ENCODE peak calls at places on chromosomes 3 and 15, in seven cellular contexts. K, O, W, Z, A, L and H are unnamed samples. For H3K4me1, the result is how much of the 10 kb centered on the place peaks cover.

GRCh38 chr3:167241048-167241845 is 138.8 kb downstream of the ZBBX start:
- DNase-seq in K (no peak), O (no peak), W (no peak), Z (no peak), A (no peak), L (no peak), H (peak)

GRCh38 chr3:51945031-51945840 is 3.1 kb downstream of the PARP3 start:
- DNase-seq in K (peak), O (no peak), W (no peak), Z (no peak), A (no peak), L (no peak), H (no peak)

GRCh38 chr3:188631291-188632010 is 477.5 kb downstream of the LPP start:
- DNase-seq in K (no peak), O (no peak), W (no peak), Z (no peak), A (peak), L (no peak), H (no peak)

GRCh38 chr15:80203361-80203885 is 48.6 kb downstream of the CTXND1 start:
- DNase-seq in K (no peak), O (peak), W (no peak), Z (peak), A (no peak), L (no peak), H (peak)

GRCh38 chr15:33278816-33279612 is 31.8 kb upstream of the RYR3 start:
- DNase-seq in K (no peak), O (no peak), W (no peak), Z (peak), A (peak), L (no peak), H (peak)

GRCh38 chr3:128988286-128988685 is 5.6 kb downstream of the CFAP92 start:
- DNase-seq in K (no peak), O (no peak), W (no peak), Z (no peak), A (no peak), L (no peak), H (no peak)

GRCh38 chr3:100558233-100558632 is 51.2 kb upstream of the ADGRG7 start:
- DNase-seq in K (no peak), O (no peak), W (no peak), Z (no peak), A (no peak), L (no peak), H (no peak)

GRCh38 chr3:32045091-32045964 is 61.1 kb upstream of the GPD1L start:
- DNase-seq in K (no peak), O (no peak), W (no peak), Z (peak), A (peak), L (peak), H (peak)

GRCh38 chr3:99678023-99678422 is 39.6 kb downstream of the COL8A1 start:
- DNase-seq in K (no peak), O (no peak), W (no peak), Z (no peak), A (peak), L (no peak), H (no peak)

GRCh38 chr3:184325715-184326114 is 11.3 kb downstream of the EIF4G1 start:
- DNase-seq in K (no peak), O (no peak), W (no peak), Z (no peak), A (no peak), L (no peak), H (no peak)

GRCh38 chr3:85482193-85482450 is 523.3 kb downstream of the CADM2 start:
- DNase-seq in K (no peak), O (no peak), W (no peak), Z (no peak), A (no peak), L (no peak), H (no peak)

GRCh38 chr3:58176827-58177489 is 33.8 kb downstream of the DNASE1L3 start:
- DNase-seq in K (no peak), O (no peak), W (no peak), Z (peak), A (no peak), L (no peak), H (no peak)

GRCh38 chr3:73599605-73600004 is 25.1 kb downstream of the PDZRN3 start:
- DNase-seq in K (no peak), O (no peak), W (no peak), Z (no peak), A (no peak), L (no peak), H (no peak)

GRCh38 chr15:36356511-36356910 is 222.9 kb upstream of the CDIN1 start:
- DNase-seq in K (no peak), O (no peak), W (no peak), Z (no peak), A (peak), L (no peak), H (no peak)

GRCh38 chr3:38031022-38031994 is 1.9 kb upstream of the PLCD1 start:
- DNase-seq in K (peak), O (no peak), W (peak), Z (peak), A (no peak), L (peak), H (no peak)

GRCh38 chr3:143830063-143830462 is 18.2 kb downstream of the SLC9A9 start:
- DNase-seq in K (no peak), O (no peak), W (no peak), Z (no peak), A (no peak), L (no peak), H (no peak)

GRCh38 chr15:83571820-83572707 is 81.9 kb upstream of the ADAMTSL3 start:
- DNase-seq in K (no peak), O (no peak), W (no peak), Z (no peak), A (peak), L (no peak), H (peak)

GRCh38 chr3:158471639-158472294 is 99.2 kb upstream of the MLF1 start:
- DNase-seq in K (no peak), O (no peak), W (no peak), Z (no peak), A (peak), L (no peak), H (no peak)

GRCh38 chr15:69801132-69801531 is 296.6 kb downstream of the TLE3 start:
- DNase-seq in K (no peak), O (no peak), W (no peak), Z (no peak), A (no peak), L (no peak), H (no peak)

GRCh38 chr3:48065035-48065434 is 48.8 kb upstream of the MAP4 start:
- DNase-seq in K (no peak), O (no peak), W (no peak), Z (no peak), A (no peak), L (no peak), H (no peak)

GRCh38 chr3:39142067-39142466 is 11.3 kb downstream of the CSRNP1 start:
- DNase-seq in K (no peak), O (no peak), W (no peak), Z (peak), A (no peak), L (peak), H (no peak)

GRCh38 chr3:136860541-136860940 is 1.5 kb upstream of the NCK1 start:
- DNase-seq in K (no peak), O (no peak), W (no peak), Z (peak), A (peak), L (no peak), H (peak)

GRCh38 chr3:44326035-44326434 is 12.5 kb upstream of the TCAIM start:
- DNase-seq in K (no peak), O (no peak), W (no peak), Z (no peak), A (peak), L (no peak), H (no peak)

GRCh38 chr15:98677345-98678059 is 29.2 kb downstream of the IGF1R start:
- DNase-seq in K (no peak), O (no peak), W (no peak), Z (peak), A (no peak), L (no peak), H (no peak)

GRCh38 chr3:126493731-126494130 is 18.0 kb upstream of the ZXDC start:
- DNase-seq in K (no peak), O (no peak), W (no peak), Z (no peak), A (no peak), L (no peak), H (no peak)

GRCh38 chr3:8328971-8329370 is 172.7 kb upstream of the LMCD1 start:
- DNase-seq in K (no peak), O (no peak), W (no peak), Z (no peak), A (no peak), L (no peak), H (no peak)

GRCh38 chr3:155131104-155131503 is 51.0 kb downstream of the MME start:
- DNase-seq in K (no peak), O (no peak), W (no peak), Z (no peak), A (peak), L (no peak), H (no peak)

DNA sequence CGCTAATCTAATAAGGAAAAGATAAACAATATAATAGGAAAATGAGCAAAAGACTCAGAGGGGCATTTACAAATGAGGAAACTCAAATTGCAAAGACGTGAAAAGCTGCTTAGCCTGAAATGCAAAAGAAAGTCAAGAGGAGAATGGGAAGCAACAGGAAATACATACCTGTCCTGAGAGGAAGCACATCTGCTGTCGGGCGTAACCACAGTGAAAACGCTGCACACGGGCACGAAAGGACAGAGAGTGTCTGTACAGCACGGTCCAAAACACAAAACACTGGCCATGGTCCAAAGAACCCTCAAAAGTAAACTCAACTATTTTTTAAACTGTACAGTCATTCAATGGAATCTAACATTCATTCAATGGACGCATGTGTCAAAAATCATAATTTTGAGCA is 100.6 kb downstream of the CHSY1 start:
- DNase-seq in K (no peak), O (no peak), W (peak), Z (no peak), A (no peak), L (no peak), H (no peak)
- H3K4me1 ChIP-seq in K (under half), O (under half), W (under half), Z (under half), A (under half), L (under half), H (under half)

DNA sequence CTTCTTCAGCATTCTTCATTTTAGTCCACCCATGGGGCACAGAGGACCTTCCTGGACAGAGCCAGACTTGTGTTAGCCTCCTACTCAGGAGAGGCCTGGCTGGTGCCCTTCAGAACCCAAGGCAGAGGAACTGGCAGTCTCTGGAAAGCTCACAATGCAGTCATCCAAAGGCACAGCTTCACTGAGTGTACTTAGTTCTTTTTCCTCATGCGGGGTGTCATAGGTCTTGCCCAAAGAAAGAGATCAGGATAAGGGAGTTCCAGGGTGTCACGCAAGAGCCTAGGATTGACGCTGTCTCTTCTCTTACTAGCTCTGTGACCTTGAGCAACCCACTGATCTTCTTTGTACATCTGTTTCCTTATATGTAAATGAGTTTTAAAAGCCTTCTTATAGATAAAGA is 58.7 kb downstream of the CD200 start:
- DNase-seq in K (no peak), O (no peak), W (no peak), Z (no peak), A (peak), L (no peak), H (no peak)
- H3K4me1 ChIP-seq in K (under half), O (under half), W (under half), Z (under half), A (under half), L (under half), H (under half)

DNA sequence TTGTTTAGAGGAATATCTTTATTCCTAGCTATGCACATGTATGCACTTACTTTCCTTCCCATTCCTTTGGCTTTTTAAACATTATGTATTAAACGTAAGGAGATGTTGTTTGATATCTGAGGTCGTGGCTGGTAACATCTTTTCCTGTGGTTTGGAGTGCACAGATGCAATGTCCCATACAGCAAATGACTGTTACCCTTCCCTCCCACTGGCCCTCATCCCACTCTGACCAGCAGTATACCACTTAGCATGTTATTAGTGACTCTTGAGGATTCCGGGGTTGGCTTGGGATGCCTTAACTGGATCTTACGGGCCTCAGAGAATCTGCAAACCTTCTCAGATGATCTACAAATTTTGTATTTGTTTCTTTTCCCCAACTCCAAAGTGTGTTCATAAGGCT is 34.5 kb downstream of the TGFBR2 start:
- DNase-seq in K (no peak), O (no peak), W (no peak), Z (no peak), A (no peak), L (no peak), H (no peak)
- H3K4me1 ChIP-seq in K (half or more), O (half or more), W (half or more), Z (under half), A (under half), L (under half), H (under half)

GRCh38 chr3:30344288-30344687 is 262.1 kb upstream of the TGFBR2 start:
- DNase-seq in K (no peak), O (no peak), W (no peak), Z (no peak), A (no peak), L (peak), H (no peak)
- H3K4me1 ChIP-seq in K (under half), O (under half), W (under half), Z (under half), A (under half), L (under half), H (under half)

GRCh38 chr15:38041576-38041975 is 107.1 kb downstream of the TMCO5A start:
- DNase-seq in K (no peak), O (no peak), W (no peak), Z (no peak), A (peak), L (no peak), H (no peak)
- H3K4me1 ChIP-seq in K (under half), O (under half), W (under half), Z (under half), A (under half), L (under half), H (under half)

GRCh38 chr3:53484979-53485378 is 9.4 kb upstream of the CACNA1D start:
- DNase-seq in K (no peak), O (no peak), W (no peak), Z (no peak), A (no peak), L (no peak), H (no peak)

GRCh38 chr3:53485675-53486365 is 8.6 kb upstream of the CACNA1D start:
- DNase-seq in K (no peak), O (no peak), W (no peak), Z (no peak), A (no peak), L (peak), H (no peak)

GRCh38 chr3:53490131-53490474 is 4.3 kb upstream of the CACNA1D start:
- DNase-seq in K (no peak), O (no peak), W (no peak), Z (no peak), A (no peak), L (no peak), H (no peak)

GRCh38 chr3:53489401-53490130 is 4.8 kb upstream of the CACNA1D start:
- DNase-seq in K (no peak), O (no peak), W (no peak), Z (no peak), A (no peak), L (no peak), H (no peak)

DNA sequence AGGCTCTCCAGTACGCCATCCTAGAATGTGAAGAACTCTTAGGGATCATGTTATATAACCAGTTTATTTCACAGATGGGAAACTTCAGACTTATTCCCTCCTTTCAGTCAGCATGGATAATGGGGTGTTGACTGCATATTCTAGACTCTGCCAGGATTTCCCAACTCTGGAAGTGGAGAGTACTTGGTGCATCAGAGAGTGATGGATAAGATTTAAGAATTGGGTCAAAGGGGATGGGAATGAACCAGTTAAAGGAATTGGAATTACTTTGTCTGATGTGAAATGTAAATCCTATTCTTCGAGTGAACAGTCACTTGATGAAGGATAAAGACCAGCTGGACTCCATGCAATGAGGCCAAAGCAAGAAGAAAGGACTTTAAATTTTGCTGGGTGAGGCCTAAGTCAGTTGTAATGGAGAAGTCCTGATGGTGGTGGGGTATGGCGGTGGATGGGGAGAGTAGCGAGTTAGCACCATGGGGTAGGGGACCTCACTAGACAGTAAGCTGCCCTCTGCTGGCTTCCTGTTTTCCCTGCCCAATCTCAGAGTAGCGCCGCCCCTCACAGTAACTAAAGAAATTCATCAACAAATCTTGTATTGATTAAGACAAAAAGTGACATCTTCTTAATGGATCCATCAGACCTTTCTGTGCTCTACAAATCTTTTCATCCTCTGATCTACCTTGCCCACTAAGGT is 7.3 kb upstream of the CACNA1D start:
- DNase-seq in K (no peak), O (no peak), W (no peak), Z (no peak), A (no peak), L (no peak), H (peak)
- H3K4me1 ChIP-seq in K (under half), O (under half), W (under half), Z (under half), A (under half), L (under half), H (under half)

GRCh38 chr3:127776347-127776746 is 46.0 kb downstream of the MGLL start:
- DNase-seq in K (no peak), O (no peak), W (no peak), Z (no peak), A (no peak), L (no peak), H (no peak)

GRCh38 chr3:127773752-127774395 is 48.4 kb downstream of the MGLL start:
- DNase-seq in K (peak), O (no peak), W (no peak), Z (no peak), A (no peak), L (no peak), H (no peak)

GRCh38 chr3:127777332-127777731 is 45.0 kb downstream of the MGLL start:
- DNase-seq in K (no peak), O (no peak), W (no peak), Z (no peak), A (no peak), L (no peak), H (no peak)

GRCh38 chr3:127774647-127775046 is 47.7 kb downstream of the MGLL start:
- DNase-seq in K (no peak), O (no peak), W (no peak), Z (no peak), A (no peak), L (no peak), H (no peak)

GRCh38 chr3:127775398-127776109 is 46.8 kb downstream of the MGLL start:
- DNase-seq in K (peak), O (no peak), W (no peak), Z (peak), A (peak), L (no peak), H (no peak)
- H3K4me1 ChIP-seq in K (under half), O (under half), W (half or more), Z (under half), A (under half), L (under half), H (under half)

GRCh38 chr3:156694536-156694935 is 20.1 kb downstream of the TIPARP start:
- DNase-seq in K (no peak), O (no peak), W (no peak), Z (no peak), A (peak), L (no peak), H (no peak)
- H3K4me1 ChIP-seq in K (under half), O (under half), W (under half), Z (under half), A (under half), L (under half), H (under half)